ENCODE peak calls at places on chromosomes 2 and 18, in five cellular contexts. One of them, this sample, is unnamed.
A peak's percentile ranks its signal among the peaks of the same experiment; 100 is the strongest.

GRCh38 chr2:224408676-224409075 is 6.8 kb upstream of the FAM124B start:
- DNase-seq in psoas muscle: no peak
- DNase-seq in caudate nucleus: no peak
- DNase-seq in upper lobe of right lung: no peak
- DNase-seq in CD8-positive, alpha-beta T cell: no peak
- DNase-seq in this sample: no peak

GRCh38 chr2:142857247-142858154 is 20.0 kb upstream of the KYNU start:
- DNase-seq in psoas muscle: no peak
- DNase-seq in caudate nucleus: no peak
- DNase-seq in upper lobe of right lung: no peak
- DNase-seq in CD8-positive, alpha-beta T cell: no peak
- DNase-seq in this sample: no peak

GRCh38 chr2:211751853-211752252 is 786.7 kb downstream of the ERBB4 start:
- DNase-seq in psoas muscle: no peak
- DNase-seq in caudate nucleus: no peak
- DNase-seq in upper lobe of right lung: no peak
- DNase-seq in CD8-positive, alpha-beta T cell: no peak
- DNase-seq in this sample: no peak

GRCh38 chr2:20514596-20515269 is 67.9 kb downstream of the RHOB start:
- DNase-seq in psoas muscle: peak; percentile 71
- DNase-seq in caudate nucleus: no peak
- DNase-seq in upper lobe of right lung: no peak
- DNase-seq in CD8-positive, alpha-beta T cell: no peak
- DNase-seq in this sample: no peak

GRCh38 chr2:140761807-140762206 is 1369.0 kb downstream of the LRP1B start:
- DNase-seq in psoas muscle: no peak
- DNase-seq in caudate nucleus: no peak
- DNase-seq in upper lobe of right lung: no peak
- DNase-seq in CD8-positive, alpha-beta T cell: no peak
- DNase-seq in this sample: no peak

GRCh38 chr2:184558713-184559464 is 39.4 kb upstream of the ZNF804A start:
- DNase-seq in psoas muscle: no peak
- DNase-seq in caudate nucleus: no peak
- DNase-seq in upper lobe of right lung: no peak
- DNase-seq in CD8-positive, alpha-beta T cell: no peak
- DNase-seq in this sample: no peak

GRCh38 chr2:46887028-46887885 is 28.3 kb downstream of the MCFD2 start:
- DNase-seq in psoas muscle: no peak
- DNase-seq in caudate nucleus: no peak
- DNase-seq in upper lobe of right lung: no peak
- DNase-seq in CD8-positive, alpha-beta T cell: no peak
- DNase-seq in this sample: no peak

GRCh38 chr2:136134126-136134525 is 16.2 kb upstream of the CXCR4 start:
- DNase-seq in psoas muscle: no peak
- DNase-seq in caudate nucleus: no peak
- DNase-seq in upper lobe of right lung: no peak
- DNase-seq in CD8-positive, alpha-beta T cell: no peak
- DNase-seq in this sample: no peak

GRCh38 chr2:147351789-147352188 is 493.0 kb upstream of the ACVR2A start:
- DNase-seq in psoas muscle: no peak
- DNase-seq in caudate nucleus: no peak
- DNase-seq in upper lobe of right lung: no peak
- DNase-seq in CD8-positive, alpha-beta T cell: no peak
- DNase-seq in this sample: no peak

GRCh38 chr2:201248288-201248844 is 12.0 kb upstream of the CASP8 start:
- DNase-seq in psoas muscle: no peak
- DNase-seq in caudate nucleus: no peak
- DNase-seq in upper lobe of right lung: no peak
- DNase-seq in CD8-positive, alpha-beta T cell: no peak
- DNase-seq in this sample: no peak

GRCh38 chr2:61995059-61995458 is 89.6 kb downstream of the COMMD1 start:
- DNase-seq in psoas muscle: no peak
- DNase-seq in caudate nucleus: no peak
- DNase-seq in upper lobe of right lung: no peak
- DNase-seq in CD8-positive, alpha-beta T cell: no peak
- DNase-seq in this sample: no peak

GRCh38 chr18:13568443-13569392 is 157.6 kb downstream of the FAM210A start:
- DNase-seq in psoas muscle: no peak
- DNase-seq in caudate nucleus: no peak
- DNase-seq in upper lobe of right lung: no peak
- DNase-seq in CD8-positive, alpha-beta T cell: no peak
- DNase-seq in this sample: no peak

DNA sequence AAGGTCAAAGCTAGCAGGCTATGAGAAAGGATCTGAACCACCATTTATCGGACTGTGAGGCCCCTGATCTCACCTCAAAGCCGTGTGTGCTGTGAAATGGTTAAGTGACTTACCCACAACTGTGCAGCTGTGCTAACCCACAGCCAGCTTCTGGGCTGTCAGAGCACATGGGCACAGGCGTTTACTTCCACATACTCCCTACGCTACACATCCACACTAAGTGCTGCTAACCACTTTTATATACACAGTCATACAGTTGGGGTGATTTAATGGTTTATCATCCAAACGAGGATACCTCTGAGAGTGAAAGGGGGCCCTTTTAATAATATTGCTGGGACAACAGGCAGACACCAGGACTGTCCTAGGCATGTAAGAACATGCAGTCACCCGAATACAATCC is 37.3 kb downstream of the CYRIA start:
- DNase-seq in psoas muscle: no peak
- DNase-seq in caudate nucleus: no peak
- DNase-seq in upper lobe of right lung: no peak
- DNase-seq in CD8-positive, alpha-beta T cell: no peak
- DNase-seq in this sample: no peak
- H3K27ac ChIP-seq in psoas muscle: no peak overlapping the region
- H3K27ac ChIP-seq in caudate nucleus: no peak overlapping the region
- H3K27ac ChIP-seq in upper lobe of right lung: no peak overlapping the region
- H3K27ac ChIP-seq in CD8-positive, alpha-beta T cell: no peak overlapping the region
- H3K27ac ChIP-seq in this sample: no peak overlapping the region

GRCh38 chr2:112185131-112185530 is 46.9 kb downstream of the FBLN7 start:
- DNase-seq in psoas muscle: no peak
- DNase-seq in caudate nucleus: no peak
- DNase-seq in upper lobe of right lung: no peak
- DNase-seq in CD8-positive, alpha-beta T cell: no peak
- DNase-seq in this sample: no peak

GRCh38 chr2:112181571-112182290 is 43.5 kb downstream of the FBLN7 start:
- DNase-seq in psoas muscle: no peak
- DNase-seq in caudate nucleus: no peak
- DNase-seq in upper lobe of right lung: no peak
- DNase-seq in CD8-positive, alpha-beta T cell: peak; percentile 31
- DNase-seq in this sample: no peak

GRCh38 chr2:112183327-112184025 is 45.3 kb downstream of the FBLN7 start:
- DNase-seq in psoas muscle: no peak
- DNase-seq in caudate nucleus: no peak
- DNase-seq in upper lobe of right lung: no peak
- DNase-seq in CD8-positive, alpha-beta T cell: no peak
- DNase-seq in this sample: no peak

GRCh38 chr2:112184121-112184520 is 45.9 kb downstream of the FBLN7 start:
- DNase-seq in psoas muscle: no peak
- DNase-seq in caudate nucleus: no peak
- DNase-seq in upper lobe of right lung: no peak
- DNase-seq in CD8-positive, alpha-beta T cell: no peak
- DNase-seq in this sample: no peak

GRCh38 chr2:112182581-112183034 is 44.4 kb downstream of the FBLN7 start:
- DNase-seq in psoas muscle: no peak
- DNase-seq in caudate nucleus: no peak
- DNase-seq in upper lobe of right lung: no peak
- DNase-seq in CD8-positive, alpha-beta T cell: no peak
- DNase-seq in this sample: no peak
- H3K27ac ChIP-seq in psoas muscle: no peak overlapping the region
- H3K27ac ChIP-seq in caudate nucleus: no peak overlapping the region
- H3K27ac ChIP-seq in upper lobe of right lung: no peak overlapping the region
- H3K27ac ChIP-seq in CD8-positive, alpha-beta T cell: no peak overlapping the region
- H3K27ac ChIP-seq in this sample: no peak overlapping the region

DNA sequence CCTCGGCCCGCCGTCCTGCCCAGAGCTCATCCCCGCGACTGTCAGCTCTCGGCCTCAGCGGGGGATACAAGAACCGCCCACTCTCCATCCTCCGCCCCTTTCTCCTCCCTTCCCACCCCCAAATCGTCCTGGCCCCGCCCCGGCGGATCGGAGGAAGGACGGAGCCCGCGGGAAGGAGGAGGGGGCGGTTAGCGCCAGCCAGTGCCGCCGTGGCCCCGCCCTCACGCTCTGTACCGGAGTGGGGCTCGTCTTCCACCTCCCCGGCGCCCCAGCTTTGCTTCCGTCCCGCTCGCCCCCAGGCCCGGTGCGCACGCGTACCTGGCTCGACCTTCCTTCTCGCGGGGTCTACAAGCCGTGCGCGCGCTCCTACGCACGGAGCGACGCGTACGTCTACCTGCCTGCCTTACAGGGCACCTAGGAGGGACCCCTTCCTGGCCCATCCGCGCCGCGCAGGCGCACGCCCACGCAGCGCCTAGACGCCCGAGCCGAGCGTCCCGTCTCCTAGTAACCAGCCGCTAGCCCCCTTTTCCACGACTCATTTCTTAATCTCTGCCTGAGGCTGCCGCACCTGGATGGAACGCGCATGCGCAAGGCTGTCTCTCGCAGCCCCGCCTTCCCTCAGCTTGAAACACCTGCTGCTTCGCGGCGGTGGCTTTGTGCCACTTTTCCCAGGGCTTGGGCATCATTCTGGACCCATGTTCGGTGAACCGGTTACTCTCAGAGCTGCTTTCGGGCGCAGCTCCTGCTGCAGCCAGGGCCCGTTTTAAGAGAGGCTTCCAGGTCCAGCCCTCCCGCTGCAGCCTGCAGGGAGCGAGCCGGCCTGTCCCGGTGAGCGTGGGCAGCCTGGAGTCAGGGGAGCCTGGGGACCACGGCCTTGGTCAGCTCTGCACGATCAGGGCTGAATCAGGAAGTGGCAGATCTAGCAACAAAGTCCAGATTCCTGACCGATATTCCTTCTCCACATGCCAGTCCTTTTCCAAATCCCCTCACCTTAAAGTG is at the start of gene C2orf15:
- DNase-seq in psoas muscle: peak; percentile 93
- DNase-seq in caudate nucleus: peak; percentile 93
- DNase-seq in upper lobe of right lung: peak; percentile 98
- DNase-seq in CD8-positive, alpha-beta T cell: peak; percentile 95
- DNase-seq in this sample: peak; percentile 92
- H3K27ac ChIP-seq in psoas muscle: peak within 1 kb of the TSS; percentile 46
- H3K27ac ChIP-seq in caudate nucleus: peak within 1 kb of the TSS; percentile 89
- H3K27ac ChIP-seq in upper lobe of right lung: peak within 1 kb of the TSS; percentile 83
- H3K27ac ChIP-seq in CD8-positive, alpha-beta T cell: peak within 1 kb of the TSS; percentile 91
- H3K27ac ChIP-seq in this sample: peak within 1 kb of the TSS; percentile 44

GRCh38 chr2:68429311-68429826 is 37.7 kb downstream of the FBXO48 start:
- DNase-seq in psoas muscle: no peak
- DNase-seq in caudate nucleus: peak; percentile 23
- DNase-seq in upper lobe of right lung: no peak
- DNase-seq in CD8-positive, alpha-beta T cell: no peak
- DNase-seq in this sample: no peak

GRCh38 chr2:68426446-68426845 is 40.6 kb downstream of the FBXO48 start:
- DNase-seq in psoas muscle: no peak
- DNase-seq in caudate nucleus: no peak
- DNase-seq in upper lobe of right lung: no peak
- DNase-seq in CD8-positive, alpha-beta T cell: no peak
- DNase-seq in this sample: no peak

GRCh38 chr2:68426885-68427579 is 40.1 kb downstream of the FBXO48 start:
- DNase-seq in psoas muscle: no peak
- DNase-seq in caudate nucleus: no peak
- DNase-seq in upper lobe of right lung: no peak
- DNase-seq in CD8-positive, alpha-beta T cell: no peak
- DNase-seq in this sample: no peak

GRCh38 chr2:68428746-68429145 is 38.3 kb downstream of the FBXO48 start:
- DNase-seq in psoas muscle: no peak
- DNase-seq in caudate nucleus: no peak
- DNase-seq in upper lobe of right lung: no peak
- DNase-seq in CD8-positive, alpha-beta T cell: no peak
- DNase-seq in this sample: no peak

DNA sequence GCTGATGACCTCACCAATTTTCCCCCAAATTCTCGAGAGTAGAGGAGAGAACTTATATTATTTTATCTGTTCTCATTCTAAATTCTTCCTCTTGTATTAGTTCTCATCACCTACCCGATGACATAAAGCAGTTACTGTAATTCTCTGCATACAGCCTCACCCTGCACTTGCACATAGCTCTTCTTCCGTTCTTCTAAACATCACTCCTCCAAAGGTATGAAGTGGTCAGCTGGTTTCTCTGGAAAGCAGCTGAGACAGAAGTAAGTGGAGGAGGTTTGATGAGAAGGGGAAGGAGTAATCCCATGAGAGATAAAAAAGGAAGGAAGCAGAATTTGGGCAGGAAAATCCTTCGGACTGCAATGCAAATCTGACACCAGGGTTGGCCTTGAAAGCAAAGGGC is 39.0 kb downstream of the FBXO48 start:
- DNase-seq in psoas muscle: no peak
- DNase-seq in caudate nucleus: no peak
- DNase-seq in upper lobe of right lung: no peak
- DNase-seq in CD8-positive, alpha-beta T cell: no peak
- DNase-seq in this sample: no peak
- H3K27ac ChIP-seq in psoas muscle: no peak overlapping the region
- H3K27ac ChIP-seq in caudate nucleus: no peak overlapping the region
- H3K27ac ChIP-seq in upper lobe of right lung: no peak overlapping the region
- H3K27ac ChIP-seq in CD8-positive, alpha-beta T cell: no peak overlapping the region
- H3K27ac ChIP-seq in this sample: no peak overlapping the region

DNA sequence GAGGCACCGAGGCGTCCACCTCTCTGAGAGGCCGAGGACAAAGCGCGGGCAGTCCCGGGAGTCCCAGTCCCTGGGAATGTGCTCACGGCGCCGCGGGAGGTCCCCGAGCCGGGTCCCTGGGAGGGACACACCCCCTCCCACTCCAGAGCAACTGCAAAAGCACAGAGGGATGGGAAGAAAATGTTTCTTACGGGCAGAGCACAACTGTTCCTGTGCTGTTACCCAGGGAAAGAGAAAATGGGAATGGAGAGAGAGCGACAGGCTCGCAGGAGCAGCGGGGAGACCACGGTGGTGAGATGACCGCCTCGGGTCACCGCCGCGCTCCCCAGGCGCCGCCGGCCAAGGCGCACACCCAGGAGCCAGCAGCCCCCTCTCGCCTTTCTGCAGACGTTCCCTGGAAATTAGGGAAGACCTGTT is 1.2 kb upstream of the BCL11A start:
- DNase-seq in psoas muscle: no peak
- DNase-seq in caudate nucleus: no peak
- DNase-seq in upper lobe of right lung: peak; percentile 73
- DNase-seq in CD8-positive, alpha-beta T cell: no peak
- DNase-seq in this sample: no peak
- H3K27ac ChIP-seq in psoas muscle: no peak overlapping the region
- H3K27ac ChIP-seq in caudate nucleus: no peak overlapping the region
- H3K27ac ChIP-seq in upper lobe of right lung: peak overlapping the region; percentile 32
- H3K27ac ChIP-seq in CD8-positive, alpha-beta T cell: no peak overlapping the region
- H3K27ac ChIP-seq in this sample: peak overlapping the region; percentile 82

GRCh38 chr2:216554286-216554685 is 55.6 kb downstream of the RPL37A start:
- DNase-seq in psoas muscle: no peak
- DNase-seq in caudate nucleus: no peak
- DNase-seq in upper lobe of right lung: no peak
- DNase-seq in CD8-positive, alpha-beta T cell: peak; percentile 10
- DNase-seq in this sample: no peak

GRCh38 chr2:216556202-216556601 is 57.6 kb downstream of the RPL37A start:
- DNase-seq in psoas muscle: no peak
- DNase-seq in caudate nucleus: no peak
- DNase-seq in upper lobe of right lung: no peak
- DNase-seq in CD8-positive, alpha-beta T cell: no peak
- DNase-seq in this sample: no peak

GRCh38 chr2:216553841-216554240 is 55.2 kb downstream of the RPL37A start:
- DNase-seq in psoas muscle: no peak
- DNase-seq in caudate nucleus: no peak
- DNase-seq in upper lobe of right lung: no peak
- DNase-seq in CD8-positive, alpha-beta T cell: no peak
- DNase-seq in this sample: no peak

GRCh38 chr2:216554755-216555154 is 56.1 kb downstream of the RPL37A start:
- DNase-seq in psoas muscle: no peak
- DNase-seq in caudate nucleus: no peak
- DNase-seq in upper lobe of right lung: no peak
- DNase-seq in CD8-positive, alpha-beta T cell: no peak
- DNase-seq in this sample: no peak

GRCh38 chr2:216555274-216555673 is 56.6 kb downstream of the RPL37A start:
- DNase-seq in psoas muscle: peak; percentile 56
- DNase-seq in caudate nucleus: peak; percentile 57
- DNase-seq in upper lobe of right lung: peak; percentile 81
- DNase-seq in CD8-positive, alpha-beta T cell: no peak
- DNase-seq in this sample: peak; percentile 70
- H3K27ac ChIP-seq in psoas muscle: no peak overlapping the region
- H3K27ac ChIP-seq in caudate nucleus: no peak overlapping the region
- H3K27ac ChIP-seq in upper lobe of right lung: no peak overlapping the region
- H3K27ac ChIP-seq in CD8-positive, alpha-beta T cell: no peak overlapping the region
- H3K27ac ChIP-seq in this sample: peak overlapping the region; percentile 72